ENCODE peak calls at places on chromosome X, in six cellular contexts. I is hypothalamus; N is ascending aorta; K is NCI-H82; Z is CD8-positive, alpha-beta memory T cell; A is naive thymus-derived CD4-positive, alpha-beta T cell. J is an unnamed sample.

GRCh38 chrX:10160221-10160620 is 3.4 kb downstream of the CLCN4 start:
- DNase-seq in N (no peak), I (no peak), A (no peak), K (no peak), Z (no peak), J (no peak)

GRCh38 chrX:42531431-42531830 is 246.5 kb downstream of the PPP1R2C start:
- DNase-seq in A (peak), I (no peak), Z (no peak), N (no peak), K (no peak), J (no peak)

GRCh38 chrX:42678133-42678532 is 99.8 kb downstream of the PPP1R2C start:
- DNase-seq in N (no peak), I (no peak), Z (no peak), K (peak), A (no peak), J (peak)

GRCh38 chrX:14922437-14922836 is 49.2 kb downstream of the MOSPD2 start:
- DNase-seq in A (no peak), I (no peak), K (no peak), Z (no peak), N (no peak), J (no peak)

GRCh38 chrX:137313627-137314026 is 252.3 kb upstream of the ZIC3 start:
- DNase-seq in A (no peak), Z (no peak), N (no peak), K (no peak), I (no peak), J (no peak)

GRCh38 chrX:101260435-101260834 is 30.7 kb downstream of the TAF7L start:
- DNase-seq in A (no peak), Z (no peak), I (no peak), N (no peak), K (peak), J (no peak)

GRCh38 chrX:45515262-45516215 is 314.9 kb upstream of the DIPK2B start:
- DNase-seq in Z (peak), I (no peak), N (peak), A (no peak), K (peak), J (peak)

GRCh38 chrX:46574337-46574940 is 874 bp downstream of the CHST7 start:
- DNase-seq in A (no peak), N (no peak), Z (peak), K (peak), I (no peak), J (no peak)

GRCh38 chrX:110743679-110744340 is 51.8 kb downstream of the CHRDL1 start:
- DNase-seq in K (no peak), N (no peak), Z (no peak), I (no peak), A (no peak), J (no peak)

GRCh38 chrX:13059676-13060499 is 15.5 kb upstream of the FAM9C start:
- DNase-seq in Z (no peak), K (no peak), I (no peak), A (no peak), N (no peak), J (no peak)

GRCh38 chrX:146602246-146602645 is 207.3 kb upstream of the CXorf51B start:
- DNase-seq in I (no peak), A (no peak), K (no peak), Z (no peak), N (no peak), J (no peak)

J was measured in thoracic aorta.